ENCODE peak calls at places on chromosomes 12 and 14, in five cellular contexts. One of them, this sample, is unnamed.

GRCh38 chr14:105885561-105886320 is 359.4 kb downstream of the TMEM121 start:
- DNase-seq in small intestine: no peak
- DNase-seq in neural crest cell: no peak
- DNase-seq in EH: no peak
- DNase-seq in NCI-H2029: no peak
- DNase-seq in this sample: peak; percentile 4

GRCh38 chr12:120222288-120222832 is 21.4 kb upstream of the RPLP0 start:
- DNase-seq in small intestine: no peak
- DNase-seq in neural crest cell: no peak
- DNase-seq in EH: no peak
- DNase-seq in NCI-H2029: no peak
- DNase-seq in this sample: no peak

GRCh38 chr12:46449161-46449715 is 76.7 kb upstream of the SLC38A2 start:
- DNase-seq in small intestine: no peak
- DNase-seq in neural crest cell: no peak
- DNase-seq in EH: no peak
- DNase-seq in NCI-H2029: no peak
- DNase-seq in this sample: no peak

GRCh38 chr12:6460751-6461371 is 9.0 kb downstream of the TAPBPL start:
- DNase-seq in small intestine: no peak
- DNase-seq in neural crest cell: no peak
- DNase-seq in EH: no peak
- DNase-seq in NCI-H2029: no peak
- DNase-seq in this sample: no peak

GRCh38 chr12:109053382-109054123 is 1.2 kb downstream of the USP30 start:
- DNase-seq in small intestine: peak; percentile 65
- DNase-seq in neural crest cell: no peak
- DNase-seq in EH: peak; percentile 7
- DNase-seq in NCI-H2029: no peak
- DNase-seq in this sample: no peak

GRCh38 chr14:20059745-20060144 is at the start of gene OR4L1:
- DNase-seq in small intestine: no peak
- DNase-seq in neural crest cell: no peak
- DNase-seq in EH: no peak
- DNase-seq in NCI-H2029: no peak
- DNase-seq in this sample: no peak

GRCh38 chr14:74868739-74869138 is 7.2 kb downstream of the PROX2 start:
- DNase-seq in small intestine: no peak
- DNase-seq in neural crest cell: no peak
- DNase-seq in EH: no peak
- DNase-seq in NCI-H2029: no peak
- DNase-seq in this sample: no peak

GRCh38 chr14:101289911-101290310 is 271.4 kb upstream of the DIO3 start:
- DNase-seq in small intestine: no peak
- DNase-seq in neural crest cell: no peak
- DNase-seq in EH: no peak
- DNase-seq in NCI-H2029: no peak
- DNase-seq in this sample: no peak

GRCh38 chr14:50425816-50426215 is 29.1 kb upstream of the CDKL1 start:
- DNase-seq in small intestine: no peak
- DNase-seq in neural crest cell: no peak
- DNase-seq in EH: peak; percentile 67
- DNase-seq in NCI-H2029: no peak
- DNase-seq in this sample: no peak